ENCODE peak calls at places on chromosomes 11 and 22, in ten cellular contexts. H is activated T-cell treated with anti-CD3 and anti-CD28 coated beads for 4 hours; L is GF-D8; Q is activated naive CD4-positive, alpha-beta T cell; J is HS-27A; R is AG04449; S is T-helper 17 cell; F is HAP-1; I is sigmoid colon; Y is GM12865. O is an unnamed sample.
A peak's percentile ranks its signal among the peaks of the same experiment; 100 is the strongest.

GRCh38 chr22:30574095-30574981 is at the start of gene GAL3ST1:
- DNase-seq in H (no peak), L (no peak), Q (no peak), J (no peak), R (no peak), S (no peak), F (no peak), I (no peak), Y (no peak), O (no peak)

GRCh38 chr11:3163241-3163981 is 1.7 kb downstream of the OSBPL5 start:
- DNase-seq in H (no peak), L (no peak), Q (no peak), J (no peak), R (no peak), S (peak; percentile 2), F (no peak), I (no peak), Y (no peak), O (no peak)

GRCh38 chr22:20957691-20958440 is 9.2 kb upstream of the AIFM3 start:
- DNase-seq in H (no peak), L (peak; percentile 4), Q (no peak), J (no peak), R (no peak), S (no peak), F (peak; percentile 75), I (no peak), Y (peak; percentile 57), O (no peak)

GRCh38 chr11:39806652-39807051 is 1652.8 kb downstream of the LRRC4C start:
- DNase-seq in H (no peak), L (no peak), Q (no peak), J (no peak), R (no peak), S (no peak), F (no peak), I (no peak), Y (no peak), O (no peak)

GRCh38 chr22:42814215-42814614 is 42.9 kb downstream of the ARFGAP3 start:
- DNase-seq in H (no peak), L (no peak), Q (no peak), J (no peak), R (no peak), S (no peak), F (no peak), I (no peak), Y (no peak), O (no peak)

GRCh38 chr22:28883917-28884753 is 763 bp downstream of the ZNRF3 start:
- DNase-seq in H (peak; percentile 17), L (no peak), Q (no peak), J (no peak), R (no peak), S (peak; percentile 35), F (peak; percentile 45), I (peak; percentile 77), Y (peak; percentile 38), O (no peak)

GRCh38 chr11:115473167-115473566 is 31.0 kb downstream of the CADM1 start:
- DNase-seq in H (no peak), L (no peak), Q (no peak), J (no peak), R (no peak), S (no peak), F (no peak), I (no peak), Y (no peak), O (no peak)

GRCh38 chr11:5689551-5689983 is at the start of gene TRIM22:
- DNase-seq in H (peak; percentile 28), L (peak; percentile 40), Q (no peak), J (no peak), R (peak; percentile 36), S (no peak), F (peak; percentile 79), I (no peak), Y (peak; percentile 91), O (peak; percentile 39)